ENCODE peak calls at places on chromosomes 7 and 10, in six cellular contexts. I is mucosa of descending colon, T is A549, H is OCI-LY7, Y is lower leg skin, N is aorta. B is an unnamed sample.
A peak's percentile ranks its signal among the peaks of the same experiment; 100 is the strongest.

GRCh38 chr7:130887182-130888016 is 153.4 kb upstream of the KLF14 start:
- DNase-seq in I (no peak), T (no peak), H (no peak), Y (no peak), N (no peak), B (no peak)

GRCh38 chr7:55565693-55566092 is 6.6 kb downstream of the VOPP1 start:
- DNase-seq in I (no peak), T (no peak), H (no peak), Y (peak; percentile 58), N (no peak), B (no peak)

GRCh38 chr7:146606628-146607027 is 490.0 kb downstream of the CNTNAP2 start:
- DNase-seq in I (no peak), T (no peak), H (no peak), Y (no peak), N (no peak), B (no peak)

GRCh38 chr7:98474558-98474957 is 73.7 kb upstream of the BAIAP2L1 start:
- DNase-seq in I (no peak), T (no peak), H (no peak), Y (no peak), N (no peak), B (no peak)

GRCh38 chr7:85554294-85554877 is 367.5 kb upstream of the SEMA3D start:
- DNase-seq in I (no peak), T (peak; percentile 0), H (peak; percentile 61), Y (no peak), N (no peak), B (no peak)

GRCh38 chr10:88095291-88095721 is 231.9 kb downstream of the PTEN start:
- DNase-seq in I (no peak), T (no peak), H (no peak), Y (no peak), N (no peak), B (no peak)

GRCh38 chr10:69217119-69217754 is 2.9 kb upstream of the HKDC1 start:
- DNase-seq in I (no peak), T (peak; percentile 43), H (no peak), Y (no peak), N (no peak), B (no peak)

GRCh38 chr7:100804681-100805431 is 22.5 kb downstream of the EPHB4 start:
- DNase-seq in I (no peak), T (no peak), H (no peak), Y (no peak), N (no peak), B (no peak)

GRCh38 chr10:71868192-71868697 is 17.2 kb upstream of the PSAP start:
- DNase-seq in I (peak; percentile 62), T (peak; percentile 57), H (peak; percentile 39), Y (no peak), N (peak; percentile 85), B (peak; percentile 86)

GRCh38 chr7:101299511-101300464 is 21.8 kb downstream of the IFT22 start:
- DNase-seq in I (peak; percentile 39), T (no peak), H (no peak), Y (no peak), N (no peak), B (no peak)

GRCh38 chr10:100894033-100894432 is 18.7 kb upstream of the SLF2 start:
- DNase-seq in I (no peak), T (no peak), H (no peak), Y (peak; percentile 32), N (no peak), B (no peak)

GRCh38 chr10:132808568-132809236 is 22.8 kb upstream of the NKX6-2 start:
- DNase-seq in I (no peak), T (no peak), H (no peak), Y (peak; percentile 79), N (peak; percentile 36), B (peak; percentile 76)

GRCh38 chr7:159001811-159002210 is 142.9 kb downstream of the VIPR2 start:
- DNase-seq in I (no peak), T (no peak), H (no peak), Y (no peak), N (no peak), B (no peak)

GRCh38 chr7:148700693-148701092 is 2.0 kb downstream of the CUL1 start:
- DNase-seq in I (no peak), T (no peak), H (peak; percentile 65), Y (no peak), N (no peak), B (no peak)

GRCh38 chr7:46386428-46387399 is 465.6 kb upstream of the IGFBP3 start:
- DNase-seq in I (no peak), T (no peak), H (no peak), Y (no peak), N (no peak), B (no peak)

GRCh38 chr7:157905740-157906461 is 569.1 kb downstream of the DNAJB6 start:
- DNase-seq in I (no peak), T (no peak), H (no peak), Y (no peak), N (no peak), B (no peak)

GRCh38 chr7:36037121-36037662 is 115.9 kb upstream of the EEPD1 start:
- DNase-seq in I (no peak), T (peak; percentile 66), H (no peak), Y (peak; percentile 84), N (peak; percentile 69), B (peak; percentile 41)

GRCh38 chr7:158771-159170 is 33.6 kb upstream of the FAM20C start:
- DNase-seq in I (peak; percentile 29), T (no peak), H (no peak), Y (no peak), N (peak; percentile 19), B (peak; percentile 55)

DNA sequence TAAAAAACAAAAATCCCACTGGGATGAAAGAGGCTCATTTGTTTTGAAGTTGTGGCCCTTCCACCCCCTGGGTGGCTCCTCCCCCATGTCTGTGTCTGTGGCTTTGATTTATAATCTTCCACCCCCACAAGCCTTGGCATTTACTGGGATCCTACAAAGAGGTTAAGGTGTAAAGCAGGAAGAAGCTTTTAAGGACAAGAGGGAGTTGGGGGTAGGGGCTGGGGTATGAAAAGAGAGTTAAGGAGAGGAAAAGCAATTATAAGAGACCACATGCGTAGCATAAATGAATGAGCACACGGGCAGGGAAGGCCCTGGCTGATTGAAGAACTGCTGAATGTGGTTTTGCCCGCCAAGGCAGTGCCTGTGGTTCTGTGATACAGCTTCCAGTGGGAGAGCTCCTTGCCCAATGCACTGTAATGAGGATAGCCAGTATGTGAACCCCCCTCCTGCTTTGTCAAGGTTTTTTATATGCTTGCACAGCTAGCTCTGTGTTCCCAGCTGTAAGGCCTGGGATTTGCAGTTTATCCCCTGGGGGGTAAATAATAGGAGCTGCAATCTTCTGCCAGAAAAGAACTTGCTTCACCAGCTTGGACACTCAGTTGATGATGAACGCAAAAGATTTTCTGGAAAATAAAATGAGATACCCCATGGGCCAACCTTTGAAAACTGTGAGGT is 34.7 kb upstream of the KMT2E start:
- DNase-seq in I (no peak), T (no peak), H (no peak), Y (no peak), N (no peak), B (no peak)
- H3K4me3 ChIP-seq in I (no peak overlapping the region), T (no peak overlapping the region), H (no peak overlapping the region), Y (no peak overlapping the region), N (no peak overlapping the region), B (no peak overlapping the region)

DNA sequence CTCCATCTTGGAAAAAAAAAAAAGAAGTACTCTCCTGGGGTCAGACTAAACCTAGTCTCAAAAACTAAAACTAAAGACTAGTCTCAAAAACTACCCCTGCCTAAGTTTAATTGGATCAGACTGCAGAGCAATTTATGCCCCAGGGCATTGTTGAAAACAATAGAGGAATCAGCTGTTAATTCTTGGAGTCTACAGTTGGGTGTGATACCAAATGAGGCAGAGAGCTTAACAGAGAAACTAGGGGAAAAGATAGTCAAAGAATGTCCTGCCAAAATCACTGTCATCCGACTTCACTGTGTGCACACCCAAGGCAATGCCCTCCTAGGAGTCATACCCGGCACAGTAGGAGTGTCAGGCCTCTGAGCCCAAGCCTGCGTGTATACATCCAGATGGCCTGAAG is 90.5 kb upstream of the TOMM7 start:
- DNase-seq in I (no peak), T (no peak), H (no peak), Y (no peak), N (no peak), B (no peak)
- H3K4me3 ChIP-seq in I (no peak overlapping the region), T (no peak overlapping the region), H (no peak overlapping the region), Y (no peak overlapping the region), N (no peak overlapping the region), B (no peak overlapping the region)

GRCh38 chr10:9781681-9782080 is 1236.0 kb upstream of the CELF2 start:
- DNase-seq in I (no peak), T (no peak), H (no peak), Y (no peak), N (no peak), B (no peak)
- H3K4me3 ChIP-seq in I (no peak overlapping the region), T (no peak overlapping the region), H (no peak overlapping the region), Y (no peak overlapping the region), N (no peak overlapping the region), B (no peak overlapping the region)

GRCh38 chr7:28684729-28685211 is 272.5 kb downstream of the CREB5 start:
- DNase-seq in I (no peak), T (no peak), H (no peak), Y (no peak), N (no peak), B (no peak)
- H3K4me3 ChIP-seq in I (no peak overlapping the region), T (no peak overlapping the region), H (no peak overlapping the region), Y (no peak overlapping the region), N (no peak overlapping the region), B (peak overlapping the region; percentile 54)

GRCh38 chr7:30321992-30322637 is 37.7 kb downstream of the ZNRF2 start:
- DNase-seq in I (no peak), T (no peak), H (peak; percentile 80), Y (no peak), N (no peak), B (no peak)

GRCh38 chr7:30322656-30323355 is 38.4 kb downstream of the ZNRF2 start:
- DNase-seq in I (no peak), T (no peak), H (peak; percentile 36), Y (no peak), N (no peak), B (no peak)

GRCh38 chr7:30315589-30315988 is 31.2 kb downstream of the ZNRF2 start:
- DNase-seq in I (no peak), T (no peak), H (no peak), Y (no peak), N (no peak), B (no peak)

GRCh38 chr7:30320392-30320791 is 36.0 kb downstream of the ZNRF2 start:
- DNase-seq in I (no peak), T (no peak), H (no peak), Y (no peak), N (no peak), B (no peak)

GRCh38 chr7:30321089-30321991 is 36.9 kb downstream of the ZNRF2 start:
- DNase-seq in I (no peak), T (no peak), H (peak; percentile 12), Y (no peak), N (no peak), B (no peak)
- H3K4me3 ChIP-seq in I (no peak overlapping the region), T (no peak overlapping the region), H (peak overlapping the region; percentile 63), Y (no peak overlapping the region), N (no peak overlapping the region), B (no peak overlapping the region)